ENCODE peak calls at places on chromosomes 3 and 15, in eight cellular contexts. M, F, V, Z, Q, D, O and U are unnamed samples.

GRCh38 chr15:80789296-80789695 is 10.1 kb downstream of the CEMIP start:
- DNase-seq in M (no peak), F (no peak), V (no peak), Z (no peak), Q (no peak), D (no peak), O (no peak), U (no peak)

GRCh38 chr3:50124363-50125226 is 30.5 kb upstream of the SEMA3F start:
- DNase-seq in M (no peak), F (no peak), V (no peak), Z (peak; percentile 80), Q (no peak), D (no peak), O (no peak), U (no peak)

GRCh38 chr3:81446806-81447205 is 314.6 kb downstream of the GBE1 start:
- DNase-seq in M (no peak), F (no peak), V (no peak), Z (no peak), Q (no peak), D (no peak), O (no peak), U (no peak)

GRCh38 chr3:46416134-46417119 is 9.4 kb downstream of the CCRL2 start:
- DNase-seq in M (no peak), F (no peak), V (peak; percentile 36), Z (no peak), Q (no peak), D (no peak), O (no peak), U (no peak)

GRCh38 chr15:98805434-98806274 is 157.3 kb downstream of the IGF1R start:
- DNase-seq in M (no peak), F (no peak), V (no peak), Z (peak; percentile 27), Q (no peak), D (no peak), O (peak; percentile 9), U (no peak)

GRCh38 chr3:15051531-15051930 is 13.6 kb downstream of the MRPS25 start:
- DNase-seq in M (no peak), F (no peak), V (peak; percentile 72), Z (peak; percentile 75), Q (no peak), D (peak; percentile 32), O (peak; percentile 62), U (no peak)

GRCh38 chr15:90295270-90295648 is 29.8 kb downstream of the NGRN start:
- DNase-seq in M (no peak), F (no peak), V (no peak), Z (no peak), Q (no peak), D (no peak), O (no peak), U (no peak)

GRCh38 chr15:73873889-73874511 is 636 bp downstream of the TBC1D21 start:
- DNase-seq in M (no peak), F (peak; percentile 31), V (peak; percentile 57), Z (peak; percentile 55), Q (no peak), D (peak; percentile 54), O (peak; percentile 89), U (peak; percentile 32)

GRCh38 chr3:99131876-99132275 is 230.4 kb upstream of the DCBLD2 start:
- DNase-seq in M (no peak), F (no peak), V (no peak), Z (no peak), Q (no peak), D (no peak), O (no peak), U (no peak)

GRCh38 chr3:14324224-14324944 is 78.0 kb upstream of the SLC6A6 start:
- DNase-seq in M (no peak), F (peak; percentile 66), V (no peak), Z (no peak), Q (no peak), D (peak; percentile 19), O (peak; percentile 82), U (no peak)

GRCh38 chr3:114362815-114363214 is 69.0 kb downstream of the TIGIT start:
- DNase-seq in M (no peak), F (no peak), V (peak; percentile 5), Z (peak; percentile 31), Q (no peak), D (peak; percentile 33), O (peak; percentile 37), U (no peak)

GRCh38 chr3:195583831-195584542 is at the start of gene APOD:
- DNase-seq in M (peak; percentile 54), F (no peak), V (peak; percentile 40), Z (no peak), Q (peak; percentile 70), D (no peak), O (peak; percentile 50), U (no peak)

GRCh38 chr3:130759692-130760338 is 13.2 kb upstream of the PIK3R4 start:
- DNase-seq in M (no peak), F (peak; percentile 46), V (no peak), Z (peak; percentile 55), Q (peak; percentile 32), D (peak; percentile 34), O (peak; percentile 71), U (no peak)

GRCh38 chr15:89836255-89837133 is 21.8 kb upstream of the ANPEP start:
- DNase-seq in M (no peak), F (no peak), V (no peak), Z (no peak), Q (no peak), D (no peak), O (peak; percentile 89), U (peak; percentile 75)

GRCh38 chr3:195356151-195357086 is 85.5 kb upstream of the XXYLT1 start:
- DNase-seq in M (no peak), F (no peak), V (no peak), Z (no peak), Q (peak; percentile 25), D (no peak), O (no peak), U (no peak)

GRCh38 chr3:125148836-125149235 is 63.7 kb downstream of the SLC12A8 start:
- DNase-seq in M (no peak), F (no peak), V (no peak), Z (no peak), Q (no peak), D (no peak), O (no peak), U (no peak)

GRCh38 chr3:2862366-2862765 is 247.8 kb downstream of the IL5RA start:
- DNase-seq in M (no peak), F (no peak), V (no peak), Z (no peak), Q (no peak), D (no peak), O (no peak), U (no peak)

GRCh38 chr15:100372695-100373036 is 30.9 kb upstream of the ADAMTS17 start:
- DNase-seq in M (peak; percentile 50), F (no peak), V (no peak), Z (no peak), Q (peak; percentile 46), D (no peak), O (no peak), U (no peak)

GRCh38 chr3:17747184-17747889 is 4.9 kb upstream of the TBC1D5 start:
- DNase-seq in M (no peak), F (no peak), V (no peak), Z (no peak), Q (no peak), D (no peak), O (no peak), U (no peak)

GRCh38 chr15:60370105-60370803 is 27.5 kb downstream of the ANXA2 start:
- DNase-seq in M (no peak), F (no peak), V (no peak), Z (no peak), Q (no peak), D (no peak), O (peak; percentile 67), U (no peak)

GRCh38 chr3:12334786-12335185 is 45.9 kb downstream of the PPARG start:
- DNase-seq in M (no peak), F (no peak), V (no peak), Z (no peak), Q (no peak), D (no peak), O (no peak), U (no peak)

GRCh38 chr3:141575879-141576743 is 89.3 kb downstream of the RASA2 start:
- DNase-seq in M (no peak), F (no peak), V (no peak), Z (peak; percentile 16), Q (no peak), D (no peak), O (peak; percentile 24), U (no peak)

GRCh38 chr3:94024385-94024784 is 4.0 kb downstream of the STX19 start:
- DNase-seq in M (no peak), F (no peak), V (no peak), Z (no peak), Q (no peak), D (no peak), O (peak; percentile 9), U (no peak)

GRCh38 chr15:59691194-59691805 is 2.2 kb upstream of the BNIP2 start:
- DNase-seq in M (no peak), F (no peak), V (no peak), Z (peak; percentile 16), Q (peak; percentile 63), D (peak; percentile 39), O (peak; percentile 61), U (no peak)

DNA sequence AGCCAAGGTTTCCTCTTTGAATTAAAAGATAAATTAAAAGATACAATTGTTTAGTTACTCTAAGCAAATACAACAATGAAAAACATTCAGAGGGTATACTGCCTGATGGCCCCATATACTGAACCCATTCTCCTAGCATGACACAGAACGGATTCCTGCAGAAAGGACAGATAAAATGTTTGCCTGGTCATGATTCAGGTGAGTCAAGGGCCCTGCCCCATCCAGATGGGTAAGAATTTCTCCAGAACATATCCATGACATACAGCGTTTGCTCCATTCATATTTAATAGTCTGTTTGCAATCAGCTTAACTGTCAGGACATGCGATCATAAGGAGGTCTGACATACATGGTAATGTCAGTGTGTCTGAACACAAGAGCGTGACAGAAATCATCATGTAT is 8.6 kb downstream of the TMEM41A start:
- DNase-seq in M (no peak), F (no peak), V (no peak), Z (no peak), Q (no peak), D (no peak), O (no peak), U (no peak)
- H3K36me3 ChIP-seq in M (no peaks in the 10 kb centered on the region), F (peaks cover 41% of the 10 kb centered on the region), V (peaks cover 85% of the 10 kb centered on the region), Z (peaks cover 25% of the 10 kb centered on the region), Q (no peaks in the 10 kb centered on the region), D (peaks cover 30% of the 10 kb centered on the region), O (peaks cover 34% of the 10 kb centered on the region), U (peaks cover 2% of the 10 kb centered on the region)

GRCh38 chr15:22866066-22866465 is 27.6 kb downstream of the NIPA2 start:
- DNase-seq in M (no peak), F (peak; percentile 96), V (no peak), Z (no peak), Q (no peak), D (no peak), O (peak; percentile 16), U (no peak)
- H3K36me3 ChIP-seq in M (no peaks in the 10 kb centered on the region), F (peaks cover 83% of the 10 kb centered on the region), V (peaks cover 93% of the 10 kb centered on the region), Z (peaks cover 63% of the 10 kb centered on the region), Q (no peaks in the 10 kb centered on the region), D (peaks cover 28% of the 10 kb centered on the region), O (peaks cover 71% of the 10 kb centered on the region), U (peaks cover 1% of the 10 kb centered on the region)

GRCh38 chr15:85717212-85717611 is 77.5 kb downstream of the KLHL25 start:
- DNase-seq in M (no peak), F (no peak), V (no peak), Z (no peak), Q (no peak), D (no peak), O (no peak), U (no peak)
- H3K36me3 ChIP-seq in M (no peaks in the 10 kb centered on the region), F (peaks cover 63% of the 10 kb centered on the region), V (no peaks in the 10 kb centered on the region), Z (peaks cover 50% of the 10 kb centered on the region), Q (no peaks in the 10 kb centered on the region), D (peaks cover 11% of the 10 kb centered on the region), O (peaks cover 9% of the 10 kb centered on the region), U (no peaks in the 10 kb centered on the region)

GRCh38 chr15:41263891-41264351 is 32.9 kb downstream of the CHP1 start:
- DNase-seq in M (no peak), F (no peak), V (no peak), Z (no peak), Q (no peak), D (no peak), O (no peak), U (no peak)
- H3K36me3 ChIP-seq in M (no peaks in the 10 kb centered on the region), F (peaks cover 35% of the 10 kb centered on the region), V (peaks cover 41% of the 10 kb centered on the region), Z (peaks cover 10% of the 10 kb centered on the region), Q (no peaks in the 10 kb centered on the region), D (peaks cover 14% of the 10 kb centered on the region), O (peaks cover 13% of the 10 kb centered on the region), U (no peaks in the 10 kb centered on the region)